ENCODE peak calls at places on chromosomes 13 and 19, in five cellular contexts. K is cardiac muscle cell, J is NCI-H1092 treated with DMSO at 0.1 percent for 48 hours, M is A172, A is hippocampal formation. Q is an unnamed sample.
A peak's percentile ranks its signal among the peaks of the same experiment; 100 is the strongest.

GRCh38 chr19:6250024-6250605 is 29.7 kb downstream of the MLLT1 start:
- DNase-seq in K (peak; percentile 44), J (no peak), M (peak; percentile 27), A (no peak), Q (no peak)

GRCh38 chr19:49441210-49441959 is at the start of gene SLC17A7:
- DNase-seq in K (no peak), J (no peak), M (no peak), A (no peak), Q (no peak)

GRCh38 chr19:3073931-3074595 is 11.8 kb upstream of the TLE5 start:
- DNase-seq in K (peak; percentile 45), J (no peak), M (peak; percentile 63), A (no peak), Q (no peak)

GRCh38 chr19:21092107-21092506 is 10.1 kb downstream of the ZNF714 start:
- DNase-seq in K (peak; percentile 71), J (no peak), M (peak; percentile 31), A (no peak), Q (peak; percentile 80)

GRCh38 chr13:111855786-111856185 is 211.2 kb upstream of the SOX1 start:
- DNase-seq in K (no peak), J (no peak), M (no peak), A (no peak), Q (no peak)

GRCh38 chr13:67193979-67194378 is 36.2 kb downstream of the PCDH9 start:
- DNase-seq in K (no peak), J (no peak), M (no peak), A (no peak), Q (no peak)

GRCh38 chr19:2837430-2837829 is 3.8 kb upstream of the ZNF555 start:
- DNase-seq in K (no peak), J (no peak), M (no peak), A (no peak), Q (no peak)

GRCh38 chr19:11069451-11070009 is 19.7 kb upstream of the LDLR start:
- DNase-seq in K (no peak), J (no peak), M (no peak), A (no peak), Q (no peak)

GRCh38 chr13:76825415-76825814 is 60.8 kb downstream of the KCTD12 start:
- DNase-seq in K (peak; percentile 25), J (no peak), M (no peak), A (no peak), Q (peak; percentile 79)

GRCh38 chr19:46378268-46378667 is 31.4 kb downstream of the PPP5C start:
- DNase-seq in K (peak; percentile 64), J (no peak), M (peak; percentile 10), A (no peak), Q (peak; percentile 75)

GRCh38 chr13:27038323-27038722 is 133.3 kb downstream of the USP12 start:
- DNase-seq in K (peak; percentile 81), J (no peak), M (peak; percentile 77), A (no peak), Q (peak; percentile 33)

GRCh38 chr13:95323930-95324662 is 22.8 kb upstream of the ABCC4 start:
- DNase-seq in K (no peak), J (no peak), M (no peak), A (no peak), Q (no peak)

GRCh38 chr13:39493966-39494365 is 109.0 kb downstream of the LHFPL6 start:
- DNase-seq in K (no peak), J (no peak), M (no peak), A (no peak), Q (no peak)

GRCh38 chr19:49210108-49210900 is 52.7 kb downstream of the TRPM4 start:
- DNase-seq in K (peak; percentile 29), J (no peak), M (no peak), A (no peak), Q (no peak)

GRCh38 chr13:78599911-78600310 is 3.4 kb downstream of the POU4F1 start:
- DNase-seq in K (no peak), J (no peak), M (no peak), A (no peak), Q (no peak)

GRCh38 chr13:95510950-95511349 is 41.6 kb upstream of the CLDN10 start:
- DNase-seq in K (no peak), J (no peak), M (no peak), A (no peak), Q (no peak)

GRCh38 chr13:38590796-38591507 is 95.9 kb upstream of the FREM2 start:
- DNase-seq in K (no peak), J (peak; percentile 95), M (no peak), A (no peak), Q (no peak)

GRCh38 chr13:48583859-48584311 is 51.0 kb upstream of the RCBTB2 start:
- DNase-seq in K (no peak), J (no peak), M (no peak), A (no peak), Q (no peak)

GRCh38 chr13:113490496-113491417 is at the start of gene DCUN1D2:
- DNase-seq in K (peak; percentile 99), J (peak; percentile 88), M (peak; percentile 85), A (peak; percentile 96), Q (peak; percentile 97)

GRCh38 chr13:46668302-46668720 is 115.3 kb downstream of the LRCH1 start:
- DNase-seq in K (peak; percentile 95), J (no peak), M (peak; percentile 77), A (peak; percentile 25), Q (peak; percentile 78)

GRCh38 chr13:60169239-60170031 is 5.7 kb upstream of the DIAPH3 start:
- DNase-seq in K (no peak), J (no peak), M (no peak), A (no peak), Q (no peak)

GRCh38 chr19:10686661-10687517 is 14.3 kb upstream of the QTRT1 start:
- DNase-seq in K (no peak), J (no peak), M (peak; percentile 60), A (peak; percentile 74), Q (peak; percentile 69)

GRCh38 chr13:50080158-50080855 is 65.1 kb downstream of the KCNRG start:
- DNase-seq in K (peak; percentile 63), J (peak; percentile 41), M (no peak), A (peak; percentile 2), Q (peak; percentile 74)